ENCODE peak calls at places on chromosomes 16 and 17, in five cellular contexts. Y, K, H, D and E are unnamed samples.
A peak's percentile ranks its signal among the peaks of the same experiment; 100 is the strongest.

GRCh38 chr16:78563905-78564304 is 464.5 kb downstream of the WWOX start:
- DNase-seq in Y (no peak), K (no peak), H (no peak), D (no peak), E (no peak)

GRCh38 chr16:87851141-87851587 is 18.1 kb downstream of the SLC7A5 start:
- DNase-seq in D (no peak), Y (no peak), K (no peak), H (no peak), E (peak; percentile 75)

GRCh38 chr17:74114881-74115470 is 88.5 kb upstream of the RPL38 start:
- DNase-seq in K (no peak), Y (no peak), D (no peak), H (no peak), E (no peak)

GRCh38 chr17:35241520-35241919 is 1.4 kb upstream of the SLFN5 start:
- DNase-seq in Y (no peak), K (no peak), H (no peak), D (no peak), E (no peak)

GRCh38 chr17:4593021-4593797 is 8.9 kb downstream of the SMTNL2 start:
- DNase-seq in H (no peak), D (no peak), K (no peak), Y (no peak), E (no peak)

GRCh38 chr17:83153681-83154310 is 74.4 kb downstream of the METRNL start:
- DNase-seq in K (no peak), H (no peak), Y (no peak), D (no peak), E (no peak)

GRCh38 chr17:64304512-64304911 is 41.5 kb upstream of the TEX2 start:
- DNase-seq in Y (no peak), K (no peak), H (no peak), D (no peak), E (no peak)

GRCh38 chr16:67926181-67926742 is 5.4 kb downstream of the CTRL start:
- DNase-seq in K (no peak), Y (peak; percentile 62), H (no peak), D (peak; percentile 86), E (no peak)

GRCh38 chr16:57480127-57480753 is 6.1 kb downstream of the DOK4 start:
- DNase-seq in H (peak; percentile 49), Y (no peak), K (no peak), D (no peak), E (peak; percentile 69)

GRCh38 chr17:76345377-76345945 is 8.3 kb downstream of the PRPSAP1 start:
- DNase-seq in K (no peak), Y (no peak), D (no peak), H (no peak), E (no peak)

GRCh38 chr16:57041182-57042156 is 50.9 kb upstream of the CPNE2 start:
- DNase-seq in H (no peak), Y (no peak), K (no peak), D (no peak), E (no peak)

GRCh38 chr16:80664798-80665197 is 124.0 kb downstream of the DYNLRB2 start:
- DNase-seq in D (no peak), Y (no peak), H (no peak), K (no peak), E (no peak)

GRCh38 chr17:21066394-21066793 is 23.6 kb upstream of the USP22 start:
- DNase-seq in Y (no peak), H (no peak), K (no peak), D (no peak), E (no peak)

GRCh38 chr16:52528393-52529080 is 18.4 kb downstream of the TOX3 start:
- DNase-seq in K (no peak), Y (no peak), H (no peak), D (no peak), E (no peak)